ENCODE peak calls at places on chromosome 16, in six cellular contexts. One of them, this sample, is unnamed.

GRCh38 chr16:78118469-78119025 is 19.1 kb downstream of the WWOX start:
- DNase-seq in PC-3: no peak
- DNase-seq in HFFc6: no peak
- DNase-seq in MV-4-11: no peak
- DNase-seq in neural progenitor cell: no peak
- DNase-seq in astrocyte: no peak
- DNase-seq in this sample: no peak

GRCh38 chr16:62573466-62573865 is 537.2 kb upstream of the CDH8 start:
- DNase-seq in PC-3: no peak
- DNase-seq in neural progenitor cell: no peak
- DNase-seq in HFFc6: no peak
- DNase-seq in astrocyte: no peak
- DNase-seq in MV-4-11: no peak
- DNase-seq in this sample: no peak

GRCh38 chr16:30769379-30770089 is 7.4 kb downstream of the RNF40 start:
- DNase-seq in astrocyte: no peak
- DNase-seq in neural progenitor cell: no peak
- DNase-seq in MV-4-11: no peak
- DNase-seq in PC-3: no peak
- DNase-seq in HFFc6: no peak
- DNase-seq in this sample: no peak

GRCh38 chr16:30356401-30357084 is 1.4 kb upstream of the CD2BP2 start:
- DNase-seq in astrocyte: no peak
- DNase-seq in neural progenitor cell: no peak
- DNase-seq in MV-4-11: no peak
- DNase-seq in PC-3: no peak
- DNase-seq in HFFc6: no peak
- DNase-seq in this sample: peak; percentile 56

GRCh38 chr16:57178793-57179212 is 7.0 kb downstream of the PSME3IP1 start:
- DNase-seq in MV-4-11: no peak
- DNase-seq in PC-3: no peak
- DNase-seq in neural progenitor cell: peak; percentile 54
- DNase-seq in HFFc6: peak; percentile 31
- DNase-seq in astrocyte: no peak
- DNase-seq in this sample: no peak

GRCh38 chr16:67181346-67181745 is 2.4 kb downstream of the MATCAP1 start:
- DNase-seq in astrocyte: peak; percentile 79
- DNase-seq in HFFc6: peak; percentile 82
- DNase-seq in MV-4-11: no peak
- DNase-seq in PC-3: peak; percentile 63
- DNase-seq in neural progenitor cell: no peak
- DNase-seq in this sample: no peak

GRCh38 chr16:1199342-1200013 is 25.6 kb downstream of the TPSG1 start:
- DNase-seq in MV-4-11: no peak
- DNase-seq in astrocyte: no peak
- DNase-seq in PC-3: no peak
- DNase-seq in neural progenitor cell: no peak
- DNase-seq in HFFc6: no peak
- DNase-seq in this sample: no peak

GRCh38 chr16:88345943-88346560 is 36.7 kb upstream of the ZNF469 start:
- DNase-seq in HFFc6: no peak
- DNase-seq in MV-4-11: no peak
- DNase-seq in astrocyte: no peak
- DNase-seq in PC-3: no peak
- DNase-seq in neural progenitor cell: no peak
- DNase-seq in this sample: no peak

GRCh38 chr16:56912746-56913703 is 18.9 kb upstream of the HERPUD1 start:
- DNase-seq in MV-4-11: peak; percentile 39
- DNase-seq in HFFc6: peak; percentile 69
- DNase-seq in neural progenitor cell: no peak
- DNase-seq in PC-3: no peak
- DNase-seq in astrocyte: peak; percentile 61
- DNase-seq in this sample: no peak

GRCh38 chr16:17346774-17347569 is 123.8 kb downstream of the XYLT1 start:
- DNase-seq in PC-3: no peak
- DNase-seq in astrocyte: no peak
- DNase-seq in neural progenitor cell: no peak
- DNase-seq in MV-4-11: peak; percentile 58
- DNase-seq in HFFc6: no peak
- DNase-seq in this sample: no peak

GRCh38 chr16:47461598-47462266 is 601 bp downstream of the PHKB start:
- DNase-seq in neural progenitor cell: peak; percentile 58
- DNase-seq in PC-3: peak; percentile 67
- DNase-seq in astrocyte: peak; percentile 58
- DNase-seq in MV-4-11: peak; percentile 62
- DNase-seq in HFFc6: peak; percentile 31
- DNase-seq in this sample: peak; percentile 86

GRCh38 chr16:22353188-22353919 is 21.1 kb downstream of the CDR2 start:
- DNase-seq in MV-4-11: peak; percentile 95
- DNase-seq in neural progenitor cell: no peak
- DNase-seq in PC-3: peak; percentile 55
- DNase-seq in astrocyte: peak; percentile 97
- DNase-seq in HFFc6: peak; percentile 87
- DNase-seq in this sample: peak; percentile 96

GRCh38 chr16:27526169-27526568 is 23.5 kb downstream of the GTF3C1 start:
- DNase-seq in MV-4-11: no peak
- DNase-seq in neural progenitor cell: no peak
- DNase-seq in HFFc6: no peak
- DNase-seq in astrocyte: no peak
- DNase-seq in PC-3: no peak
- DNase-seq in this sample: peak; percentile 2

GRCh38 chr16:27311897-27312303 is 1.9 kb upstream of the IL4R start:
- DNase-seq in HFFc6: no peak
- DNase-seq in PC-3: no peak
- DNase-seq in neural progenitor cell: no peak
- DNase-seq in MV-4-11: no peak
- DNase-seq in astrocyte: no peak
- DNase-seq in this sample: no peak

GRCh38 chr16:57145046-57145963 is 40.5 kb downstream of the PSME3IP1 start:
- DNase-seq in HFFc6: no peak
- DNase-seq in MV-4-11: no peak
- DNase-seq in neural progenitor cell: no peak
- DNase-seq in PC-3: no peak
- DNase-seq in astrocyte: no peak
- DNase-seq in this sample: peak; percentile 9

GRCh38 chr16:49504626-49505025 is 131.0 kb downstream of the C16orf78 start:
- DNase-seq in astrocyte: no peak
- DNase-seq in HFFc6: no peak
- DNase-seq in MV-4-11: no peak
- DNase-seq in neural progenitor cell: no peak
- DNase-seq in PC-3: no peak
- DNase-seq in this sample: no peak

GRCh38 chr16:27799866-27800265 is 249.9 kb downstream of the KATNIP start:
- DNase-seq in MV-4-11: no peak
- DNase-seq in PC-3: no peak
- DNase-seq in astrocyte: no peak
- DNase-seq in HFFc6: no peak
- DNase-seq in neural progenitor cell: no peak
- DNase-seq in this sample: no peak

GRCh38 chr16:85754403-85754802 is 3.5 kb upstream of the C16orf74 start:
- DNase-seq in neural progenitor cell: no peak
- DNase-seq in astrocyte: no peak
- DNase-seq in PC-3: no peak
- DNase-seq in HFFc6: no peak
- DNase-seq in MV-4-11: peak; percentile 41
- DNase-seq in this sample: no peak

GRCh38 chr16:2860826-2861567 is 3.0 kb upstream of the PRSS22 start:
- DNase-seq in PC-3: peak; percentile 80
- DNase-seq in HFFc6: no peak
- DNase-seq in astrocyte: no peak
- DNase-seq in neural progenitor cell: peak; percentile 54
- DNase-seq in MV-4-11: no peak
- DNase-seq in this sample: no peak

GRCh38 chr16:87701505-87701921 is 64.3 kb downstream of the KLHDC4 start:
- DNase-seq in MV-4-11: no peak
- DNase-seq in PC-3: no peak
- DNase-seq in neural progenitor cell: no peak
- DNase-seq in HFFc6: no peak
- DNase-seq in astrocyte: no peak
- DNase-seq in this sample: no peak

GRCh38 chr16:58535100-58535499 is 19.8 kb downstream of the SETD6 start:
- DNase-seq in PC-3: no peak
- DNase-seq in neural progenitor cell: no peak
- DNase-seq in astrocyte: no peak
- DNase-seq in MV-4-11: no peak
- DNase-seq in HFFc6: no peak
- DNase-seq in this sample: no peak

GRCh38 chr16:48636521-48636920 is 26.5 kb upstream of the N4BP1 start:
- DNase-seq in neural progenitor cell: no peak
- DNase-seq in HFFc6: no peak
- DNase-seq in astrocyte: no peak
- DNase-seq in MV-4-11: no peak
- DNase-seq in PC-3: no peak
- DNase-seq in this sample: no peak

GRCh38 chr16:30535106-30535776 is 583 bp upstream of the ZNF747 start:
- DNase-seq in HFFc6: no peak
- DNase-seq in neural progenitor cell: peak; percentile 41
- DNase-seq in MV-4-11: peak; percentile 64
- DNase-seq in astrocyte: no peak
- DNase-seq in PC-3: peak; percentile 19
- DNase-seq in this sample: no peak

GRCh38 chr16:2487903-2488531 is 13.1 kb downstream of the TBC1D24 start:
- DNase-seq in PC-3: no peak
- DNase-seq in neural progenitor cell: no peak
- DNase-seq in astrocyte: no peak
- DNase-seq in MV-4-11: peak; percentile 82
- DNase-seq in HFFc6: no peak
- DNase-seq in this sample: peak; percentile 74

GRCh38 chr16:79661578-79661977 is 61.0 kb upstream of the MAF start:
- DNase-seq in neural progenitor cell: no peak
- DNase-seq in PC-3: no peak
- DNase-seq in astrocyte: no peak
- DNase-seq in MV-4-11: no peak
- DNase-seq in HFFc6: no peak
- DNase-seq in this sample: no peak

GRCh38 chr16:50881331-50881830 is 139.5 kb downstream of the CYLD start:
- DNase-seq in MV-4-11: peak; percentile 22
- DNase-seq in HFFc6: no peak
- DNase-seq in neural progenitor cell: peak; percentile 61
- DNase-seq in astrocyte: no peak
- DNase-seq in PC-3: no peak
- DNase-seq in this sample: peak; percentile 93

GRCh38 chr16:84340305-84341040 is 27.9 kb upstream of the ATP2C2 start:
- DNase-seq in PC-3: peak; percentile 71
- DNase-seq in astrocyte: no peak
- DNase-seq in MV-4-11: peak; percentile 48
- DNase-seq in HFFc6: no peak
- DNase-seq in neural progenitor cell: no peak
- DNase-seq in this sample: no peak

This sample was measured in OCI-M1.